ENCODE peak calls at places on chromosomes 3 and 15, in nine cellular contexts. N is PC-3; W is CD4-positive, CD25-positive, alpha-beta regulatory T cell; A is heart right ventricle; Z is cardiac muscle cell; K is astrocyte; C is RWPE1; T is body of pancreas; O is CD8-positive, alpha-beta memory T cell. R is an unnamed sample.

GRCh38 chr3:172856766-172857742 is 106.5 kb downstream of the ECT2 start:
- DNase-seq in W (no peak), K (peak; percentile 71), C (no peak), O (no peak), Z (peak; percentile 67), A (peak; percentile 40), T (peak; percentile 28), N (peak; percentile 32), R (no peak)

GRCh38 chr3:48598323-48599076 is 3.4 kb upstream of the COL7A1 start:
- DNase-seq in A (peak; percentile 50), O (no peak), T (no peak), Z (peak; percentile 95), K (peak; percentile 74), W (no peak), C (peak; percentile 88), N (peak; percentile 94), R (no peak)

GRCh38 chr3:58353722-58354553 is 21.2 kb downstream of the PXK start:
- DNase-seq in A (no peak), C (no peak), W (no peak), K (no peak), Z (peak; percentile 68), O (peak; percentile 34), N (no peak), T (no peak), R (no peak)

GRCh38 chr15:101296418-101297405 is 1.7 kb upstream of the SNRPA1 start:
- DNase-seq in T (no peak), O (no peak), Z (no peak), W (no peak), C (peak; percentile 71), N (peak; percentile 70), K (no peak), A (no peak), R (no peak)

GRCh38 chr3:25897019-25897418 is 107.1 kb downstream of the OXSM start:
- DNase-seq in O (no peak), T (no peak), K (no peak), W (no peak), C (no peak), Z (no peak), N (peak; percentile 69), A (no peak), R (no peak)

GRCh38 chr3:152183473-152183872 is 85.3 kb upstream of the MBNL1 start:
- DNase-seq in W (peak; percentile 29), N (peak; percentile 51), K (no peak), O (peak; percentile 52), A (no peak), T (peak; percentile 15), C (no peak), Z (peak; percentile 63), R (no peak)

GRCh38 chr3:42101048-42101447 is 9.9 kb downstream of the TRAK1 start:
- DNase-seq in C (no peak), O (no peak), K (peak; percentile 65), A (peak; percentile 43), T (no peak), W (no peak), Z (peak; percentile 83), N (peak; percentile 24), R (no peak)

GRCh38 chr15:80309769-80310384 is 57.9 kb upstream of the CTXND1 start:
- DNase-seq in K (no peak), T (no peak), C (peak; percentile 27), W (no peak), Z (peak; percentile 59), O (no peak), A (no peak), N (peak; percentile 57), R (no peak)

GRCh38 chr3:132079150-132079549 is 44.3 kb upstream of the CPNE4 start:
- DNase-seq in T (no peak), C (no peak), K (peak; percentile 53), Z (peak; percentile 66), N (no peak), A (no peak), W (no peak), O (no peak), R (no peak)

GRCh38 chr3:189233225-189233858 is 61.6 kb downstream of the TPRG1 start:
- DNase-seq in Z (peak; percentile 84), C (peak; percentile 79), A (peak; percentile 14), O (no peak), N (peak; percentile 84), T (peak; percentile 56), K (peak; percentile 46), W (no peak), R (peak; percentile 7)

GRCh38 chr3:60912876-60913275 is 338.4 kb downstream of the FHIT start:
- DNase-seq in A (no peak), Z (no peak), C (no peak), K (no peak), W (no peak), O (no peak), T (no peak), N (peak; percentile 47), R (no peak)

GRCh38 chr3:37991109-37991508 is 523 bp downstream of the VILL start:
- DNase-seq in A (no peak), C (no peak), K (no peak), W (no peak), T (no peak), Z (no peak), O (no peak), N (no peak), R (no peak)

DNA sequence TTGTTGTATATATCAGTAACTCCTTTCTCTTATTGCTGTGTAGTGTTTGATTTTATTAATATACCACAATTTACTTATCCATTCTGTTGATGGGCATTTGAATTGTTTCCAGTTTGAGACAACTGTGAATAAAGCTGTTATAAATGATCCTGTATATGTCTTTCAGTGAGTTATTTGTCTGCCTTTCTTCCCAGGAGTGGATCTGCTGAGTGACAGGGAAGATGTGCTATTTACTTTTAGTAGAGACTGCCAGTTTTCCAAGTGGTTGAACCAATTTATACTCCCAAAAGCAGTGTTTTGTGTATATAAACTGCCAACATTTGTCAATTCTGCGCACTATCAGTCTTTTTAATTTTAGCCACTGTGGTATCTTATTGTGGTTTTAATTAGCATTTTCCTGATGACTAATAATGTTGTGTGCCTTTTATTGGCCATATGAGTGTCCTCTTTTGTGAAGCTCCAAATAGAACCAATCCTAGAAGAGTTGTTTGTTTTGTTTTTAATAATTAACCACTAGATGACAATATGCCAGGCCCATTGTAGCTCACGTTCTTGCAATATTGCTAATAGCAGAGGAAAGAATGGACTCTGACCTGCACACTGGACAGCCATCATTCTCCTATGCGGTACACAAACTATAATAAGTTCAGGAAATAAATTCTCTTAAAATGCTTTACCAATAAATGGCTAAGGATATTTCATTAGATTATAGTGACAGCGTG is 25.3 kb downstream of the TRANK1 start:
- DNase-seq in T (peak; percentile 46), N (no peak), C (no peak), A (no peak), Z (no peak), O (no peak), K (no peak), W (no peak), R (no peak)
- H3K27ac ChIP-seq in T (no peak overlapping the region), N (no peak overlapping the region), C (no peak overlapping the region), A (no peak overlapping the region), Z (no peak overlapping the region), O (no peak overlapping the region), K (no peak overlapping the region), W (no peak overlapping the region), R (no peak overlapping the region)

DNA sequence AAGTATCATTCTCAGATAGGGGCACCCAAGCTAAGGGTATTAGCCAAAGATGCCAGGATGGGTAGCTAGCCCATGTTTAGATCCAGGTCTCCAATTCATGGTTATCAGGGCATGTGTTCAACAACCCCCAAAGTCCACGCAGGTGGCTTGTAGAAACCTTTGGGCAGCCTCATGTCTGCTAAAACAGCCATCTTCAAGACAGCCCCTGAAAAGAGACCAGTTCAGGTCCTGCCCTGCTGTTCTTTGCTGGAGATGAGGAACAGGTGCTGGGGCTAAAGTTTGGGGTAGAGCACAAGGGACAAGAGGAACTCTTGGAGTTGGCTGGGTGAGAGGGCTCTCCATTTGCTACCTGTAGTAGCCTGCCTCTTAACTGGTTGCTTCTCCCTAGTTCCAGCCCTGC is 4.6 kb downstream of the PPM1M start:
- DNase-seq in N (no peak), A (no peak), C (no peak), T (no peak), K (no peak), O (no peak), W (no peak), Z (no peak), R (no peak)
- H3K27ac ChIP-seq in N (no peak overlapping the region), A (no peak overlapping the region), C (peak overlapping the region; percentile 87), T (no peak overlapping the region), K (no peak overlapping the region), O (no peak overlapping the region), W (peak overlapping the region; percentile 48), Z (no peak overlapping the region), R (no peak overlapping the region)

DNA sequence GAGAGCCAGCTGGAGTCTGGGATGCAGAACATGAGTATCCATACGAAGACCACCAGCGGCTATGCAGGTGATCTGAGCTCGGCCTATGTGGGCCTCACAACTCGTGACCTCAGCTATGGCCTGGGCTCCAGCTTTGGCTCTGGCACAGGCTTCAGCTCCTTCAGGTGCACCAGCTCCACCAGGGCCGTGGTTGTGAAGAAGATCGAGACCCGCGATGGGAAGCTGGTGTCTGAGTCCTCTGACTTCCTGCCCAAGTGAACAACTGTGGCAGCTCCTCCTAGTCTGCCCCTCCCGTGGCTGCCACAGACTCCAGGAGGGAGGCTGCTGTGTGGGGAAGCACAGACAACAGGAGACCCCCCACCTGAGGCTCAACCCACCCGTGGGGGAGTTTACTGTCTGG is 3.6 kb upstream of the KPNA4 start:
- DNase-seq in K (no peak), W (no peak), A (no peak), T (no peak), O (no peak), Z (no peak), N (no peak), C (no peak), R (no peak)
- H3K27ac ChIP-seq in K (no peak overlapping the region), W (no peak overlapping the region), A (no peak overlapping the region), T (no peak overlapping the region), O (no peak overlapping the region), Z (no peak overlapping the region), N (no peak overlapping the region), C (no peak overlapping the region), R (no peak overlapping the region)

GRCh38 chr3:134274571-134274970 is 23.9 kb upstream of the RYK start:
- DNase-seq in N (no peak), T (no peak), W (no peak), A (no peak), K (no peak), Z (no peak), C (no peak), O (no peak), R (no peak)

GRCh38 chr3:134282659-134283047 is 32.0 kb upstream of the RYK start:
- DNase-seq in N (no peak), A (no peak), O (no peak), C (no peak), T (no peak), W (no peak), K (no peak), Z (no peak), R (no peak)

GRCh38 chr3:134281912-134282658 is 31.4 kb upstream of the RYK start:
- DNase-seq in T (no peak), W (no peak), O (no peak), A (no peak), C (no peak), Z (no peak), K (no peak), N (no peak), R (no peak)

GRCh38 chr3:134279466-134279865 is 28.8 kb upstream of the RYK start:
- DNase-seq in Z (peak; percentile 39), W (no peak), N (no peak), C (no peak), A (no peak), T (no peak), O (no peak), K (peak; percentile 39), R (no peak)

DNA sequence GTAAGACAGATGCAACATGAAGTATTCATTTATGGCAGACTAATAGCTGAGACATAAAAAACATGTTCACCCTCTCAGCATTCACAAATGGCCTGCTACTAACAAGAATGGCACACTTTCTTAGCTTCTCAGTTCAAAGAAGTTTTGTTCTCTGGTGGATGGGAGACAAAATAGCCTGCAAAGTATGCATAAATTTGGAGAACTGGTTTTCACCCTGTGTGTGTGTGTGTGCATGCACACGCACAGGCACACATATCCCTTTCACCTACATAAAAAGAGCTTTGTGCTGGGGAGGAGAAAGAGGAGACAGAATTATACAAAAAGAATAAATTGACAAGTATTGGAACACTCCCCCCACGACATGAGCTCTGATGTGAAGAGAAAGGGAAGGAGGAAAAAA is 26.6 kb upstream of the RYK start:
- DNase-seq in O (no peak), T (no peak), N (peak; percentile 9), C (no peak), W (no peak), Z (no peak), K (no peak), A (no peak), R (no peak)
- H3K27ac ChIP-seq in O (no peak overlapping the region), T (no peak overlapping the region), N (no peak overlapping the region), C (no peak overlapping the region), W (no peak overlapping the region), Z (no peak overlapping the region), K (no peak overlapping the region), A (no peak overlapping the region), R (no peak overlapping the region)